ENCODE peak calls at places on chromosomes 2 and 18, in nine cellular contexts. One of them, this sample, is unnamed.

GRCh38 chr2:121697108-121697631 is 39.5 kb downstream of the NIFK start:
- DNase-seq in stimulated activated CD4-positive, alpha-beta T cell treated with anti-CD3 and anti-CD28 coated beads, TNF-alpha, amount 100 ng/mL, for 24 hours: no peak
- DNase-seq in skeletal muscle cell: no peak
- DNase-seq in epithelial cell of prostate: no peak
- DNase-seq in SK-N-DZ: no peak
- DNase-seq in aorta: peak; percentile 43
- DNase-seq in GM23248: peak; percentile 44
- DNase-seq in T follicular helper cell: no peak
- DNase-seq in HT1080: peak; percentile 17
- DNase-seq in this sample: no peak

GRCh38 chr2:9285921-9286320 is 79.3 kb downstream of the ASAP2 start:
- DNase-seq in stimulated activated CD4-positive, alpha-beta T cell treated with anti-CD3 and anti-CD28 coated beads, TNF-alpha, amount 100 ng/mL, for 24 hours: no peak
- DNase-seq in skeletal muscle cell: no peak
- DNase-seq in epithelial cell of prostate: no peak
- DNase-seq in SK-N-DZ: no peak
- DNase-seq in aorta: no peak
- DNase-seq in GM23248: no peak
- DNase-seq in T follicular helper cell: no peak
- DNase-seq in HT1080: no peak
- DNase-seq in this sample: no peak

GRCh38 chr18:29154758-29155725 is 978.1 kb upstream of the CDH2 start:
- DNase-seq in stimulated activated CD4-positive, alpha-beta T cell treated with anti-CD3 and anti-CD28 coated beads, TNF-alpha, amount 100 ng/mL, for 24 hours: no peak
- DNase-seq in skeletal muscle cell: peak; percentile 92
- DNase-seq in epithelial cell of prostate: peak; percentile 98
- DNase-seq in SK-N-DZ: no peak
- DNase-seq in aorta: no peak
- DNase-seq in GM23248: peak; percentile 91
- DNase-seq in T follicular helper cell: no peak
- DNase-seq in HT1080: peak; percentile 92
- DNase-seq in this sample: peak; percentile 87

GRCh38 chr18:50395093-50395492 is 20.2 kb downstream of the SKA1 start:
- DNase-seq in stimulated activated CD4-positive, alpha-beta T cell treated with anti-CD3 and anti-CD28 coated beads, TNF-alpha, amount 100 ng/mL, for 24 hours: no peak
- DNase-seq in skeletal muscle cell: no peak
- DNase-seq in epithelial cell of prostate: no peak
- DNase-seq in SK-N-DZ: no peak
- DNase-seq in aorta: no peak
- DNase-seq in GM23248: no peak
- DNase-seq in T follicular helper cell: no peak
- DNase-seq in HT1080: no peak
- DNase-seq in this sample: no peak

GRCh38 chr18:73549236-73549635 is 598.4 kb downstream of the FBXO15 start:
- DNase-seq in stimulated activated CD4-positive, alpha-beta T cell treated with anti-CD3 and anti-CD28 coated beads, TNF-alpha, amount 100 ng/mL, for 24 hours: no peak
- DNase-seq in skeletal muscle cell: no peak
- DNase-seq in epithelial cell of prostate: no peak
- DNase-seq in SK-N-DZ: no peak
- DNase-seq in aorta: no peak
- DNase-seq in GM23248: peak; percentile 3
- DNase-seq in T follicular helper cell: no peak
- DNase-seq in HT1080: no peak
- DNase-seq in this sample: no peak

GRCh38 chr2:58764321-58765099 is 523.4 kb upstream of the FANCL start:
- DNase-seq in stimulated activated CD4-positive, alpha-beta T cell treated with anti-CD3 and anti-CD28 coated beads, TNF-alpha, amount 100 ng/mL, for 24 hours: no peak
- DNase-seq in skeletal muscle cell: no peak
- DNase-seq in epithelial cell of prostate: no peak
- DNase-seq in SK-N-DZ: no peak
- DNase-seq in aorta: no peak
- DNase-seq in GM23248: no peak
- DNase-seq in T follicular helper cell: no peak
- DNase-seq in HT1080: no peak
- DNase-seq in this sample: no peak

GRCh38 chr18:58584219-58585127 is 44.4 kb downstream of the ALPK2 start:
- DNase-seq in stimulated activated CD4-positive, alpha-beta T cell treated with anti-CD3 and anti-CD28 coated beads, TNF-alpha, amount 100 ng/mL, for 24 hours: no peak
- DNase-seq in skeletal muscle cell: no peak
- DNase-seq in epithelial cell of prostate: no peak
- DNase-seq in SK-N-DZ: no peak
- DNase-seq in aorta: no peak
- DNase-seq in GM23248: peak; percentile 87
- DNase-seq in T follicular helper cell: no peak
- DNase-seq in HT1080: peak; percentile 87
- DNase-seq in this sample: no peak

GRCh38 chr2:14621114-14621513 is 11.4 kb upstream of the LRATD1 start:
- DNase-seq in stimulated activated CD4-positive, alpha-beta T cell treated with anti-CD3 and anti-CD28 coated beads, TNF-alpha, amount 100 ng/mL, for 24 hours: no peak
- DNase-seq in skeletal muscle cell: no peak
- DNase-seq in epithelial cell of prostate: no peak
- DNase-seq in SK-N-DZ: no peak
- DNase-seq in aorta: no peak
- DNase-seq in GM23248: no peak
- DNase-seq in T follicular helper cell: no peak
- DNase-seq in HT1080: no peak
- DNase-seq in this sample: no peak

GRCh38 chr2:156333951-156334495 is 1.5 kb upstream of the NR4A2 start:
- DNase-seq in stimulated activated CD4-positive, alpha-beta T cell treated with anti-CD3 and anti-CD28 coated beads, TNF-alpha, amount 100 ng/mL, for 24 hours: no peak
- DNase-seq in skeletal muscle cell: no peak
- DNase-seq in epithelial cell of prostate: no peak
- DNase-seq in SK-N-DZ: peak; percentile 21
- DNase-seq in aorta: peak; percentile 90
- DNase-seq in GM23248: peak; percentile 89
- DNase-seq in T follicular helper cell: no peak
- DNase-seq in HT1080: no peak
- DNase-seq in this sample: no peak

GRCh38 chr2:233037078-233037477 is 4.6 kb downstream of the NEU2 start:
- DNase-seq in stimulated activated CD4-positive, alpha-beta T cell treated with anti-CD3 and anti-CD28 coated beads, TNF-alpha, amount 100 ng/mL, for 24 hours: no peak
- DNase-seq in skeletal muscle cell: no peak
- DNase-seq in epithelial cell of prostate: no peak
- DNase-seq in SK-N-DZ: no peak
- DNase-seq in aorta: no peak
- DNase-seq in GM23248: peak; percentile 64
- DNase-seq in T follicular helper cell: no peak
- DNase-seq in HT1080: peak; percentile 45
- DNase-seq in this sample: peak; percentile 58

GRCh38 chr2:32289165-32290054 is 11.7 kb downstream of the YIPF4 start:
- DNase-seq in stimulated activated CD4-positive, alpha-beta T cell treated with anti-CD3 and anti-CD28 coated beads, TNF-alpha, amount 100 ng/mL, for 24 hours: no peak
- DNase-seq in skeletal muscle cell: peak; percentile 25
- DNase-seq in epithelial cell of prostate: peak; percentile 73
- DNase-seq in SK-N-DZ: no peak
- DNase-seq in aorta: no peak
- DNase-seq in GM23248: peak; percentile 76
- DNase-seq in T follicular helper cell: no peak
- DNase-seq in HT1080: peak; percentile 62
- DNase-seq in this sample: peak; percentile 62

GRCh38 chr2:501130-501529 is 176.1 kb downstream of the TMEM18 start:
- DNase-seq in stimulated activated CD4-positive, alpha-beta T cell treated with anti-CD3 and anti-CD28 coated beads, TNF-alpha, amount 100 ng/mL, for 24 hours: no peak
- DNase-seq in skeletal muscle cell: no peak
- DNase-seq in epithelial cell of prostate: no peak
- DNase-seq in SK-N-DZ: peak; percentile 20
- DNase-seq in aorta: no peak
- DNase-seq in GM23248: peak; percentile 1
- DNase-seq in T follicular helper cell: no peak
- DNase-seq in HT1080: no peak
- DNase-seq in this sample: no peak

GRCh38 chr2:171837736-171838135 is 56.3 kb downstream of the SLC25A12 start:
- DNase-seq in stimulated activated CD4-positive, alpha-beta T cell treated with anti-CD3 and anti-CD28 coated beads, TNF-alpha, amount 100 ng/mL, for 24 hours: no peak
- DNase-seq in skeletal muscle cell: peak; percentile 23
- DNase-seq in epithelial cell of prostate: no peak
- DNase-seq in SK-N-DZ: no peak
- DNase-seq in aorta: no peak
- DNase-seq in GM23248: peak; percentile 31
- DNase-seq in T follicular helper cell: no peak
- DNase-seq in HT1080: no peak
- DNase-seq in this sample: no peak

GRCh38 chr2:40851661-40852060 is 399.8 kb upstream of the SLC8A1 start:
- DNase-seq in stimulated activated CD4-positive, alpha-beta T cell treated with anti-CD3 and anti-CD28 coated beads, TNF-alpha, amount 100 ng/mL, for 24 hours: no peak
- DNase-seq in skeletal muscle cell: no peak
- DNase-seq in epithelial cell of prostate: no peak
- DNase-seq in SK-N-DZ: no peak
- DNase-seq in aorta: no peak
- DNase-seq in GM23248: no peak
- DNase-seq in T follicular helper cell: no peak
- DNase-seq in HT1080: no peak
- DNase-seq in this sample: no peak

GRCh38 chr2:38968021-38968420 is 78.3 kb downstream of the ARHGEF33 start:
- DNase-seq in stimulated activated CD4-positive, alpha-beta T cell treated with anti-CD3 and anti-CD28 coated beads, TNF-alpha, amount 100 ng/mL, for 24 hours: no peak
- DNase-seq in skeletal muscle cell: no peak
- DNase-seq in epithelial cell of prostate: no peak
- DNase-seq in SK-N-DZ: no peak
- DNase-seq in aorta: no peak
- DNase-seq in GM23248: no peak
- DNase-seq in T follicular helper cell: no peak
- DNase-seq in HT1080: no peak
- DNase-seq in this sample: no peak

GRCh38 chr2:239151201-239152131 is 249.4 kb downstream of the HDAC4 start:
- DNase-seq in stimulated activated CD4-positive, alpha-beta T cell treated with anti-CD3 and anti-CD28 coated beads, TNF-alpha, amount 100 ng/mL, for 24 hours: no peak
- DNase-seq in skeletal muscle cell: no peak
- DNase-seq in epithelial cell of prostate: no peak
- DNase-seq in SK-N-DZ: no peak
- DNase-seq in aorta: peak; percentile 41
- DNase-seq in GM23248: peak; percentile 50
- DNase-seq in T follicular helper cell: no peak
- DNase-seq in HT1080: no peak
- DNase-seq in this sample: no peak

GRCh38 chr18:47492691-47493090 is 241.2 kb upstream of the SKOR2 start:
- DNase-seq in stimulated activated CD4-positive, alpha-beta T cell treated with anti-CD3 and anti-CD28 coated beads, TNF-alpha, amount 100 ng/mL, for 24 hours: no peak
- DNase-seq in skeletal muscle cell: no peak
- DNase-seq in epithelial cell of prostate: no peak
- DNase-seq in SK-N-DZ: no peak
- DNase-seq in aorta: no peak
- DNase-seq in GM23248: peak; percentile 1
- DNase-seq in T follicular helper cell: no peak
- DNase-seq in HT1080: peak; percentile 59
- DNase-seq in this sample: no peak

GRCh38 chr18:36128907-36129299 is 237 bp downstream of the SLC39A6 start:
- DNase-seq in stimulated activated CD4-positive, alpha-beta T cell treated with anti-CD3 and anti-CD28 coated beads, TNF-alpha, amount 100 ng/mL, for 24 hours: no peak
- DNase-seq in skeletal muscle cell: no peak
- DNase-seq in epithelial cell of prostate: no peak
- DNase-seq in SK-N-DZ: no peak
- DNase-seq in aorta: no peak
- DNase-seq in GM23248: no peak
- DNase-seq in T follicular helper cell: no peak
- DNase-seq in HT1080: no peak
- DNase-seq in this sample: no peak

GRCh38 chr2:54097124-54097523 is 18.3 kb upstream of the ACYP2 start:
- DNase-seq in stimulated activated CD4-positive, alpha-beta T cell treated with anti-CD3 and anti-CD28 coated beads, TNF-alpha, amount 100 ng/mL, for 24 hours: no peak
- DNase-seq in skeletal muscle cell: no peak
- DNase-seq in epithelial cell of prostate: no peak
- DNase-seq in SK-N-DZ: no peak
- DNase-seq in aorta: no peak
- DNase-seq in GM23248: no peak
- DNase-seq in T follicular helper cell: no peak
- DNase-seq in HT1080: no peak
- DNase-seq in this sample: no peak

GRCh38 chr2:25159947-25160346 is 8.4 kb downstream of the POMC start:
- DNase-seq in stimulated activated CD4-positive, alpha-beta T cell treated with anti-CD3 and anti-CD28 coated beads, TNF-alpha, amount 100 ng/mL, for 24 hours: no peak
- DNase-seq in skeletal muscle cell: no peak
- DNase-seq in epithelial cell of prostate: no peak
- DNase-seq in SK-N-DZ: peak; percentile 46
- DNase-seq in aorta: peak; percentile 37
- DNase-seq in GM23248: peak; percentile 16
- DNase-seq in T follicular helper cell: no peak
- DNase-seq in HT1080: peak; percentile 30
- DNase-seq in this sample: no peak

GRCh38 chr18:7901657-7902056 is 334.5 kb downstream of the PTPRM start:
- DNase-seq in stimulated activated CD4-positive, alpha-beta T cell treated with anti-CD3 and anti-CD28 coated beads, TNF-alpha, amount 100 ng/mL, for 24 hours: no peak
- DNase-seq in skeletal muscle cell: no peak
- DNase-seq in epithelial cell of prostate: no peak
- DNase-seq in SK-N-DZ: no peak
- DNase-seq in aorta: no peak
- DNase-seq in GM23248: peak; percentile 15
- DNase-seq in T follicular helper cell: no peak
- DNase-seq in HT1080: no peak
- DNase-seq in this sample: no peak

GRCh38 chr2:39571197-39571731 is 94.5 kb upstream of the TMEM178A start:
- DNase-seq in stimulated activated CD4-positive, alpha-beta T cell treated with anti-CD3 and anti-CD28 coated beads, TNF-alpha, amount 100 ng/mL, for 24 hours: no peak
- DNase-seq in skeletal muscle cell: peak; percentile 55
- DNase-seq in epithelial cell of prostate: no peak
- DNase-seq in SK-N-DZ: no peak
- DNase-seq in aorta: no peak
- DNase-seq in GM23248: peak; percentile 16
- DNase-seq in T follicular helper cell: no peak
- DNase-seq in HT1080: no peak
- DNase-seq in this sample: no peak

GRCh38 chr2:199966405-199966804 is 11.0 kb downstream of the MAIP1 start:
- DNase-seq in stimulated activated CD4-positive, alpha-beta T cell treated with anti-CD3 and anti-CD28 coated beads, TNF-alpha, amount 100 ng/mL, for 24 hours: no peak
- DNase-seq in skeletal muscle cell: no peak
- DNase-seq in epithelial cell of prostate: no peak
- DNase-seq in SK-N-DZ: no peak
- DNase-seq in aorta: no peak
- DNase-seq in GM23248: no peak
- DNase-seq in T follicular helper cell: no peak
- DNase-seq in HT1080: no peak
- DNase-seq in this sample: no peak

GRCh38 chr2:234722176-234722575 is 225.3 kb upstream of the ARL4C start:
- DNase-seq in stimulated activated CD4-positive, alpha-beta T cell treated with anti-CD3 and anti-CD28 coated beads, TNF-alpha, amount 100 ng/mL, for 24 hours: no peak
- DNase-seq in skeletal muscle cell: no peak
- DNase-seq in epithelial cell of prostate: no peak
- DNase-seq in SK-N-DZ: no peak
- DNase-seq in aorta: no peak
- DNase-seq in GM23248: peak; percentile 24
- DNase-seq in T follicular helper cell: no peak
- DNase-seq in HT1080: no peak
- DNase-seq in this sample: no peak

GRCh38 chr2:235639387-235639786 is 145.5 kb downstream of the AGAP1 start:
- DNase-seq in stimulated activated CD4-positive, alpha-beta T cell treated with anti-CD3 and anti-CD28 coated beads, TNF-alpha, amount 100 ng/mL, for 24 hours: no peak
- DNase-seq in skeletal muscle cell: peak; percentile 81
- DNase-seq in epithelial cell of prostate: no peak
- DNase-seq in SK-N-DZ: peak; percentile 46
- DNase-seq in aorta: peak; percentile 88
- DNase-seq in GM23248: peak; percentile 97
- DNase-seq in T follicular helper cell: no peak
- DNase-seq in HT1080: peak; percentile 67
- DNase-seq in this sample: peak; percentile 79

GRCh38 chr2:197435598-197436435 is 989 bp upstream of the SF3B1 start:
- DNase-seq in stimulated activated CD4-positive, alpha-beta T cell treated with anti-CD3 and anti-CD28 coated beads, TNF-alpha, amount 100 ng/mL, for 24 hours: no peak
- DNase-seq in skeletal muscle cell: no peak
- DNase-seq in epithelial cell of prostate: no peak
- DNase-seq in SK-N-DZ: no peak
- DNase-seq in aorta: no peak
- DNase-seq in GM23248: no peak
- DNase-seq in T follicular helper cell: no peak
- DNase-seq in HT1080: no peak
- DNase-seq in this sample: no peak

GRCh38 chr2:95113464-95113863 is 8.1 kb downstream of the MRPS5 start:
- DNase-seq in stimulated activated CD4-positive, alpha-beta T cell treated with anti-CD3 and anti-CD28 coated beads, TNF-alpha, amount 100 ng/mL, for 24 hours: no peak
- DNase-seq in skeletal muscle cell: no peak
- DNase-seq in epithelial cell of prostate: no peak
- DNase-seq in SK-N-DZ: no peak
- DNase-seq in aorta: no peak
- DNase-seq in GM23248: no peak
- DNase-seq in T follicular helper cell: no peak
- DNase-seq in HT1080: no peak
- DNase-seq in this sample: no peak

GRCh38 chr2:33077316-33077715 is 130.6 kb downstream of the LTBP1 start:
- DNase-seq in stimulated activated CD4-positive, alpha-beta T cell treated with anti-CD3 and anti-CD28 coated beads, TNF-alpha, amount 100 ng/mL, for 24 hours: no peak
- DNase-seq in skeletal muscle cell: no peak
- DNase-seq in epithelial cell of prostate: no peak
- DNase-seq in SK-N-DZ: no peak
- DNase-seq in aorta: no peak
- DNase-seq in GM23248: no peak
- DNase-seq in T follicular helper cell: no peak
- DNase-seq in HT1080: no peak
- DNase-seq in this sample: no peak

GRCh38 chr2:237085261-237086221 is at the start of gene COPS8:
- DNase-seq in stimulated activated CD4-positive, alpha-beta T cell treated with anti-CD3 and anti-CD28 coated beads, TNF-alpha, amount 100 ng/mL, for 24 hours: peak; percentile 86
- DNase-seq in skeletal muscle cell: peak; percentile 78
- DNase-seq in epithelial cell of prostate: peak; percentile 54
- DNase-seq in SK-N-DZ: peak; percentile 89
- DNase-seq in aorta: peak; percentile 100
- DNase-seq in GM23248: peak; percentile 99
- DNase-seq in T follicular helper cell: peak; percentile 83
- DNase-seq in HT1080: peak; percentile 95
- DNase-seq in this sample: peak; percentile 75

This sample was measured in HS-5.